ENCODE peak calls at places on chromosomes 5 and 9, in eight cellular contexts. One of them, this sample, is unnamed.

GRCh38 chr9:89435315-89435823 is 62.5 kb downstream of the SEMA4D start:
- DNase-seq in IMR-90: no peak
- DNase-seq in coronary artery: no peak
- DNase-seq in CD8-positive, alpha-beta memory T cell: no peak
- DNase-seq in colonic mucosa: peak
- DNase-seq in AG04449: no peak
- DNase-seq in retinal pigment epithelial cell: no peak
- DNase-seq in cardiac muscle cell: no peak
- DNase-seq in this sample: no peak

GRCh38 chr5:143141652-143142051 is 261.8 kb downstream of the NR3C1 start:
- DNase-seq in IMR-90: no peak
- DNase-seq in coronary artery: no peak
- DNase-seq in CD8-positive, alpha-beta memory T cell: no peak
- DNase-seq in colonic mucosa: no peak
- DNase-seq in AG04449: no peak
- DNase-seq in retinal pigment epithelial cell: no peak
- DNase-seq in cardiac muscle cell: no peak
- DNase-seq in this sample: no peak

GRCh38 chr9:91177661-91178280 is 183.9 kb downstream of the AUH start:
- DNase-seq in IMR-90: peak
- DNase-seq in coronary artery: peak
- DNase-seq in CD8-positive, alpha-beta memory T cell: no peak
- DNase-seq in colonic mucosa: no peak
- DNase-seq in AG04449: no peak
- DNase-seq in retinal pigment epithelial cell: no peak
- DNase-seq in cardiac muscle cell: no peak
- DNase-seq in this sample: no peak

GRCh38 chr5:177004961-177005360 is 1.6 kb downstream of the UIMC1 start:
- DNase-seq in IMR-90: no peak
- DNase-seq in coronary artery: no peak
- DNase-seq in CD8-positive, alpha-beta memory T cell: no peak
- DNase-seq in colonic mucosa: no peak
- DNase-seq in AG04449: no peak
- DNase-seq in retinal pigment epithelial cell: no peak
- DNase-seq in cardiac muscle cell: no peak
- DNase-seq in this sample: no peak

GRCh38 chr9:38681747-38682227 is 38.1 kb downstream of the FAM240B start:
- DNase-seq in IMR-90: peak
- DNase-seq in coronary artery: no peak
- DNase-seq in CD8-positive, alpha-beta memory T cell: no peak
- DNase-seq in colonic mucosa: no peak
- DNase-seq in AG04449: peak
- DNase-seq in retinal pigment epithelial cell: peak
- DNase-seq in cardiac muscle cell: peak
- DNase-seq in this sample: peak

GRCh38 chr5:34412769-34413168 is 243.4 kb upstream of the RAI14 start:
- DNase-seq in IMR-90: peak
- DNase-seq in coronary artery: no peak
- DNase-seq in CD8-positive, alpha-beta memory T cell: no peak
- DNase-seq in colonic mucosa: no peak
- DNase-seq in AG04449: no peak
- DNase-seq in retinal pigment epithelial cell: no peak
- DNase-seq in cardiac muscle cell: no peak
- DNase-seq in this sample: no peak

GRCh38 chr5:67610191-67610912 is 413.8 kb upstream of the CD180 start:
- DNase-seq in IMR-90: no peak
- DNase-seq in coronary artery: no peak
- DNase-seq in CD8-positive, alpha-beta memory T cell: no peak
- DNase-seq in colonic mucosa: no peak
- DNase-seq in AG04449: no peak
- DNase-seq in retinal pigment epithelial cell: no peak
- DNase-seq in cardiac muscle cell: no peak
- DNase-seq in this sample: no peak

GRCh38 chr9:123658792-123659191 is 271.1 kb downstream of the DENND1A start:
- DNase-seq in IMR-90: no peak
- DNase-seq in coronary artery: no peak
- DNase-seq in CD8-positive, alpha-beta memory T cell: no peak
- DNase-seq in colonic mucosa: no peak
- DNase-seq in AG04449: no peak
- DNase-seq in retinal pigment epithelial cell: no peak
- DNase-seq in cardiac muscle cell: peak
- DNase-seq in this sample: no peak

GRCh38 chr9:137127301-137128157 is 11.4 kb upstream of the GRIN1 start:
- DNase-seq in IMR-90: no peak
- DNase-seq in coronary artery: no peak
- DNase-seq in CD8-positive, alpha-beta memory T cell: peak
- DNase-seq in colonic mucosa: peak
- DNase-seq in AG04449: no peak
- DNase-seq in retinal pigment epithelial cell: no peak
- DNase-seq in cardiac muscle cell: peak
- DNase-seq in this sample: no peak

GRCh38 chr5:137316346-137316736 is 182.8 kb downstream of the SPOCK1 start:
- DNase-seq in IMR-90: peak
- DNase-seq in coronary artery: no peak
- DNase-seq in CD8-positive, alpha-beta memory T cell: no peak
- DNase-seq in colonic mucosa: no peak
- DNase-seq in AG04449: no peak
- DNase-seq in retinal pigment epithelial cell: peak
- DNase-seq in cardiac muscle cell: peak
- DNase-seq in this sample: peak

GRCh38 chr9:8660383-8660782 is 860.8 kb upstream of the DMAC1 start:
- DNase-seq in IMR-90: no peak
- DNase-seq in coronary artery: no peak
- DNase-seq in CD8-positive, alpha-beta memory T cell: no peak
- DNase-seq in colonic mucosa: peak
- DNase-seq in AG04449: no peak
- DNase-seq in retinal pigment epithelial cell: peak
- DNase-seq in cardiac muscle cell: peak
- DNase-seq in this sample: peak

GRCh38 chr9:30799527-30800101 is 1584.8 kb upstream of the ACO1 start:
- DNase-seq in IMR-90: no peak
- DNase-seq in coronary artery: no peak
- DNase-seq in CD8-positive, alpha-beta memory T cell: no peak
- DNase-seq in colonic mucosa: no peak
- DNase-seq in AG04449: no peak
- DNase-seq in retinal pigment epithelial cell: no peak
- DNase-seq in cardiac muscle cell: no peak
- DNase-seq in this sample: no peak

GRCh38 chr5:172679621-172680212 is 38.7 kb downstream of the NEURL1B start:
- DNase-seq in IMR-90: no peak
- DNase-seq in coronary artery: no peak
- DNase-seq in CD8-positive, alpha-beta memory T cell: no peak
- DNase-seq in colonic mucosa: no peak
- DNase-seq in AG04449: no peak
- DNase-seq in retinal pigment epithelial cell: no peak
- DNase-seq in cardiac muscle cell: no peak
- DNase-seq in this sample: no peak

GRCh38 chr5:179345429-179346321 is at the start of gene ADAMTS2:
- DNase-seq in IMR-90: peak
- DNase-seq in coronary artery: no peak
- DNase-seq in CD8-positive, alpha-beta memory T cell: peak
- DNase-seq in colonic mucosa: peak
- DNase-seq in AG04449: no peak
- DNase-seq in retinal pigment epithelial cell: no peak
- DNase-seq in cardiac muscle cell: peak
- DNase-seq in this sample: peak

GRCh38 chr5:157479612-157480510 is 19.8 kb downstream of the NIPAL4 start:
- DNase-seq in IMR-90: no peak
- DNase-seq in coronary artery: no peak
- DNase-seq in CD8-positive, alpha-beta memory T cell: no peak
- DNase-seq in colonic mucosa: no peak
- DNase-seq in AG04449: no peak
- DNase-seq in retinal pigment epithelial cell: no peak
- DNase-seq in cardiac muscle cell: no peak
- DNase-seq in this sample: no peak

GRCh38 chr9:116152941-116153764 is 438 bp upstream of the PAPPA start:
- DNase-seq in IMR-90: peak
- DNase-seq in coronary artery: no peak
- DNase-seq in CD8-positive, alpha-beta memory T cell: no peak
- DNase-seq in colonic mucosa: no peak
- DNase-seq in AG04449: no peak
- DNase-seq in retinal pigment epithelial cell: no peak
- DNase-seq in cardiac muscle cell: peak
- DNase-seq in this sample: peak
- H3K4me3 ChIP-seq in IMR-90: peak
- H3K4me3 ChIP-seq in coronary artery: peak
- H3K4me3 ChIP-seq in CD8-positive, alpha-beta memory T cell: no peak
- H3K4me3 ChIP-seq in colonic mucosa: no peak
- H3K4me3 ChIP-seq in AG04449: peak
- H3K4me3 ChIP-seq in retinal pigment epithelial cell: peak
- H3K4me3 ChIP-seq in cardiac muscle cell: peak
- H3K4me3 ChIP-seq in this sample: peak

DNA sequence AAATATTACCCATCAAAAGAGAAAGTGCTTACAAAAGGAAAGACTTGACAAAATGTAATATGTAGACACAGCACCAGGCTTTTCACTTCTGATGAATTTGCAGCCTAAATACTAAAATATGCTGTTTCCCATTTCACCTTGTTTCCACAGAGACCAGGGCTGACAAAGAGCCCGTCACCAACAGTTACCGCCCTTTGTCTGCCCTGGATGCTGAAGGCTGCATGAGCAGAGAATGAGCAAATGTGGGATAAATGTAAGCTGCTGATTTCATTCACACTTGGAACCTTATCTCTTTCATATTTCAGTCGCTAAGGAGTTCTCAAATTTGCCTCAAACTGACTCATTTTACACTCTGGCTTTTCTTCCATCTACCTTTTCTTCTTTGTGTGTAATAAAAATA is 213.9 kb downstream of the TMEM167A start:
- DNase-seq in IMR-90: no peak
- DNase-seq in coronary artery: no peak
- DNase-seq in CD8-positive, alpha-beta memory T cell: no peak
- DNase-seq in colonic mucosa: no peak
- DNase-seq in AG04449: no peak
- DNase-seq in retinal pigment epithelial cell: no peak
- DNase-seq in cardiac muscle cell: peak
- DNase-seq in this sample: no peak
- H3K4me3 ChIP-seq in IMR-90: no peak
- H3K4me3 ChIP-seq in coronary artery: no peak
- H3K4me3 ChIP-seq in CD8-positive, alpha-beta memory T cell: no peak
- H3K4me3 ChIP-seq in colonic mucosa: no peak
- H3K4me3 ChIP-seq in AG04449: no peak
- H3K4me3 ChIP-seq in retinal pigment epithelial cell: no peak
- H3K4me3 ChIP-seq in cardiac muscle cell: no peak
- H3K4me3 ChIP-seq in this sample: no peak

GRCh38 chr5:88675159-88675757 is 207.7 kb downstream of the MEF2C start:
- DNase-seq in IMR-90: no peak
- DNase-seq in coronary artery: no peak
- DNase-seq in CD8-positive, alpha-beta memory T cell: no peak
- DNase-seq in colonic mucosa: no peak
- DNase-seq in AG04449: no peak
- DNase-seq in retinal pigment epithelial cell: no peak
- DNase-seq in cardiac muscle cell: no peak
- DNase-seq in this sample: no peak

GRCh38 chr5:88675758-88676636 is 207.0 kb downstream of the MEF2C start:
- DNase-seq in IMR-90: peak
- DNase-seq in coronary artery: no peak
- DNase-seq in CD8-positive, alpha-beta memory T cell: no peak
- DNase-seq in colonic mucosa: peak
- DNase-seq in AG04449: no peak
- DNase-seq in retinal pigment epithelial cell: no peak
- DNase-seq in cardiac muscle cell: peak
- DNase-seq in this sample: no peak

GRCh38 chr5:88677502-88677901 is 205.5 kb downstream of the MEF2C start:
- DNase-seq in IMR-90: no peak
- DNase-seq in coronary artery: no peak
- DNase-seq in CD8-positive, alpha-beta memory T cell: no peak
- DNase-seq in colonic mucosa: no peak
- DNase-seq in AG04449: no peak
- DNase-seq in retinal pigment epithelial cell: no peak
- DNase-seq in cardiac muscle cell: no peak
- DNase-seq in this sample: no peak

GRCh38 chr5:88677943-88678779 is 204.8 kb downstream of the MEF2C start:
- DNase-seq in IMR-90: no peak
- DNase-seq in coronary artery: no peak
- DNase-seq in CD8-positive, alpha-beta memory T cell: no peak
- DNase-seq in colonic mucosa: no peak
- DNase-seq in AG04449: no peak
- DNase-seq in retinal pigment epithelial cell: no peak
- DNase-seq in cardiac muscle cell: no peak
- DNase-seq in this sample: no peak

DNA sequence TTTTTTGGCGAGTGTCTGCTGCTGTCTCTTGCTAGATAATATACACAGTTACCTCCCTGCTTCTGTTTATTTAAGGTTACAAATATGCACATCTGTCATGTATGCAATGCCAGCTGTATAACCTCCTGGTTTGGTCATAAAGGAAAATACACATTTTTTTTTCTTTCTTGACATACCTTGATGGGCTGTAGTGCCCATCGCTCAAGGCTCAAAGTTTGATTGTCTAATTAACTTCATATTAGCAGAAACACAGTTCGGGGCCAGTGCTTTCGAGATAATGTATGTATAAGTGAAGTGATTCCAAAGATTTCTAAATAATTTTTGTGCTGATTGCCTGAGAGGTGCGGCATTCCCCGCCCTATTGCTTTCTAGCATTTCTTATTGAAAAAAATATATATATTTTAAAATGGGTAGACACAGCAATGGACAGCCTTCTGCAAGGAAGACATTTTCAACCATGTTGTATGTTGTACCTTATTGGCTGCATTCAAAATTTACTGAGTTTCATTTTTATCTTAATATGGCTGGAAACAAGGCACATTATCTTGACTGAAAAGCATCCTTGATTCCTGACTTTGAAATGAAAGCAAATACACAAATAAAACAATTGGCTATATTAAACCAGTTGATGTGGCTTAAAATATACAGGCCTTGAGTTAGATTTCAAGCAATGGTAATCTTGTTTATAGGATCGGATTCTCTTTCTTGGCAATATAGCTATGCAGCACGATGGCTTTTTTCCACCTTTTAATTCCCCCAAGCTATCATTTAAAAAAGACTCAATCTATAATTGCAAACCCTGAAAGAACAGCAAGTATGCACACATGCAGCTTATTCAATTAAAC is 206.1 kb downstream of the MEF2C start:
- DNase-seq in IMR-90: no peak
- DNase-seq in coronary artery: no peak
- DNase-seq in CD8-positive, alpha-beta memory T cell: no peak
- DNase-seq in colonic mucosa: no peak
- DNase-seq in AG04449: no peak
- DNase-seq in retinal pigment epithelial cell: no peak
- DNase-seq in cardiac muscle cell: no peak
- DNase-seq in this sample: no peak
- H3K4me3 ChIP-seq in IMR-90: no peak
- H3K4me3 ChIP-seq in coronary artery: no peak
- H3K4me3 ChIP-seq in CD8-positive, alpha-beta memory T cell: no peak
- H3K4me3 ChIP-seq in colonic mucosa: no peak
- H3K4me3 ChIP-seq in AG04449: no peak
- H3K4me3 ChIP-seq in retinal pigment epithelial cell: no peak
- H3K4me3 ChIP-seq in cardiac muscle cell: no peak
- H3K4me3 ChIP-seq in this sample: no peak

GRCh38 chr5:19928556-19929421 is 59.2 kb downstream of the CDH18 start:
- DNase-seq in IMR-90: peak
- DNase-seq in coronary artery: no peak
- DNase-seq in CD8-positive, alpha-beta memory T cell: no peak
- DNase-seq in colonic mucosa: no peak
- DNase-seq in AG04449: peak
- DNase-seq in retinal pigment epithelial cell: peak
- DNase-seq in cardiac muscle cell: peak
- DNase-seq in this sample: peak
- H3K4me3 ChIP-seq in IMR-90: no peak
- H3K4me3 ChIP-seq in coronary artery: no peak
- H3K4me3 ChIP-seq in CD8-positive, alpha-beta memory T cell: no peak
- H3K4me3 ChIP-seq in colonic mucosa: no peak
- H3K4me3 ChIP-seq in AG04449: no peak
- H3K4me3 ChIP-seq in retinal pigment epithelial cell: no peak
- H3K4me3 ChIP-seq in cardiac muscle cell: no peak
- H3K4me3 ChIP-seq in this sample: no peak